ENCODE peak calls at places on chromosome X, in four cellular contexts. S is astrocyte of the cerebellum, P is psoas muscle, L is A673. F is an unnamed sample.
A peak's percentile ranks its signal among the peaks of the same experiment; 100 is the strongest.

GRCh38 chrX:43898406-43898805 is 16.2 kb upstream of the MAOB start:
- DNase-seq in P (peak; percentile 18), S (no peak), L (no peak), F (no peak)

GRCh38 chrX:119488749-119489148 is 20.5 kb downstream of the SLC25A5 start:
- DNase-seq in P (peak; percentile 25), S (no peak), L (peak; percentile 58), F (no peak)

GRCh38 chrX:109952050-109952449 is 50.9 kb upstream of the TMEM164 start:
- DNase-seq in P (no peak), S (no peak), L (no peak), F (no peak)

GRCh38 chrX:71228063-71228642 is 5.1 kb downstream of the GJB1 start:
- DNase-seq in S (no peak), P (no peak), L (no peak), F (no peak)

GRCh38 chrX:131792356-131792749 is 230.7 kb upstream of the STK26 start:
- DNase-seq in S (peak; percentile 92), L (peak; percentile 90), P (peak; percentile 82), F (no peak)

GRCh38 chrX:2267890-2268289 is 232.9 kb downstream of the DHRSX start:
- DNase-seq in S (no peak), P (no peak), L (no peak), F (no peak)

GRCh38 chrX:47232803-47233332 is at the start of gene USP11:
- DNase-seq in P (peak; percentile 46), L (peak; percentile 75), S (peak; percentile 6), F (no peak)

GRCh38 chrX:151870603-151871002 is 42.1 kb upstream of the MAGEA4 start:
- DNase-seq in L (no peak), S (peak; percentile 57), P (no peak), F (peak; percentile 13)

GRCh38 chrX:45596190-45596808 is 395.6 kb upstream of the DIPK2B start:
- DNase-seq in L (no peak), P (no peak), S (no peak), F (no peak)

GRCh38 chrX:644304-645023 is 13.9 kb downstream of the SHOX start:
- DNase-seq in S (no peak), L (no peak), P (no peak), F (no peak)

GRCh38 chrX:130091976-130092522 is 18.2 kb downstream of the ELF4 start:
- DNase-seq in S (no peak), L (no peak), P (peak; percentile 50), F (no peak)

GRCh38 chrX:87517571-87518141 is at the start of gene KLHL4:
- DNase-seq in P (no peak), S (peak; percentile 89), L (peak; percentile 3), F (peak; percentile 39)

GRCh38 chrX:110462957-110463356 is 104.3 kb downstream of the RTL9 start:
- DNase-seq in P (no peak), S (no peak), L (no peak), F (no peak)

GRCh38 chrX:113741744-113742143 is 842.1 kb upstream of the HTR2C start:
- DNase-seq in P (no peak), S (peak; percentile 1), L (peak; percentile 19), F (no peak)

DNA sequence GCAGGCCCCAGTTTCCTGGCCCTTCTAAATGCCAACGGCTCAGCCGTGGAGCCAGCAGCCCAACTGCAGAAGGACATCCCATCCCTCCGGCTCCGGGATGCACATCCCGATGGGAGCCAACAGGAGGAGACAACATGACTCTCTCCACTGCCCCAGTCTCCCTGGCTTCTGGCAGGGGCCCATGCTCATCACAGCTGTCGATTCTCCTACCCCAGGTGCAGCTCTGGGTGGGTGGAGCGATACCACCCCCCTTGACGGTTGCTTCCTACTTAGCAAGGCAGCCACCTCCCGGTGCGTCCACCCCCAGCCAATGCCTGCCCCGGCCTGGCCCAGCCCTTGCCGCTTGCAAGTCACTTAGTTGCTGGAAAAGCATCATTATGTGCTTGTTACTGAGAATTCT is 19.5 kb downstream of the ZNF275 start:
- DNase-seq in S (no peak), P (no peak), L (no peak), F (no peak)
- TF ChIP-seq CTCF in S (no peak), P (no peak), L (no peak), F (no peak)

GRCh38 chrX:153794018-153794896 is at the start of the genes IDH3G and SSR4:
- DNase-seq in P (peak; percentile 93), S (peak; percentile 83), L (peak; percentile 95), F (peak; percentile 30)
- TF ChIP-seq CTCF in P (peak; percentile 25), S (no peak), L (no peak), F (no peak)

GRCh38 chrX:80285131-80285773 is 135.0 kb upstream of the TENT5D start:
- DNase-seq in P (no peak), L (peak; percentile 67), S (no peak), F (peak; percentile 22)

GRCh38 chrX:80282535-80282934 is 137.7 kb upstream of the TENT5D start:
- DNase-seq in L (peak; percentile 1), P (no peak), S (no peak), F (no peak)
- TF ChIP-seq CTCF in L (peak; percentile 49), P (no peak), S (no peak), F (no peak)

GRCh38 chrX:74422576-74423288 is 1.4 kb downstream of the SLC16A2 start:
- DNase-seq in L (peak; percentile 45), P (peak; percentile 61), S (peak; percentile 16), F (no peak)
- TF ChIP-seq CTCF in L (no peak), P (no peak), S (peak; percentile 26), F (peak; percentile 37)

DNA sequence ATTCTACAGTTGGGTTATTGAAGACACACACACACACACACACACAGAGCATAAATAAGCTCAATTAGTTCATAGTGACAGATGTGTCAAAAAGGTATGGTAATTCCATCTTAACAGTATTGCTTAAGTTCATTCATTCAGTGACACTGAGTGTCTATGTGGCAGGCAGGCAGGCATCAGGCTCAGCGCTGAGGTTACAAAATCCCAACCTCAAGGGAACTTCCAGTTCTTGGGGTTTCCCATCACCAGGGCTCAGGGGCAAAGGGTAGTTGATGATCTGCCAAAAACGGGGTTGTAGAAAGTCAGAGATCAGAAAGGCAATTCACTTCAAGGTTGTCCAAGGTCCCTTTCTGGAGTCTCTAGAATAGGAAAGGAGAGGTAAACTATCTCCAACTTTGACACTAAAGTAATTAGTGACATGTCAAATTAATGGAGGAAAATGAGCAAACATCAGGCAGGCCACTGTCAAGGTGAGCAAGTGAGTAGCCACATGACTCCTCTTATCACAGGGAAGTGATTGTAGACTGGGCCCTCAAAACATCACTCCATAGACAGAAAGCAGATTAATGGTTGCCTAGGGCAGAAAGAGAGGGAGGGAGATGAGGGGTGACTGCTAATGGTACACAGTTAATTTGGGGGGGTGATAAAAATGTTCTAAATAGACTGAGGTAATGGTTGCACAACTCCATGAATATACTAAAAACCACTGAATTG is 41.8 kb downstream of the GPC4 start:
- DNase-seq in P (no peak), S (no peak), L (no peak), F (no peak)
- TF ChIP-seq CTCF in P (no peak), S (no peak), L (no peak), F (no peak)

GRCh38 chrX:18769812-18770573 is 62.5 kb downstream of the PPEF1 start:
- DNase-seq in P (no peak), L (no peak), S (no peak), F (no peak)
- TF ChIP-seq CTCF in P (peak; percentile 15), L (no peak), S (no peak), F (no peak)

GRCh38 chrX:137930562-137930961 is 364.6 kb downstream of the ZIC3 start:
- DNase-seq in S (no peak), L (no peak), P (no peak), F (no peak)

GRCh38 chrX:137929951-137930350 is 364.0 kb downstream of the ZIC3 start:
- DNase-seq in S (no peak), P (no peak), L (no peak), F (no peak)

GRCh38 chrX:137926090-137926489 is 360.2 kb downstream of the ZIC3 start:
- DNase-seq in L (peak; percentile 47), S (peak; percentile 13), P (no peak), F (no peak)
- TF ChIP-seq CTCF in L (peak; percentile 65), S (peak; percentile 65), P (peak; percentile 17), F (peak; percentile 8)

GRCh38 chrX:150148749-150149672 is 210.7 kb upstream of the EOLA2 start:
- DNase-seq in S (no peak), P (no peak), L (no peak), F (no peak)

GRCh38 chrX:150150780-150151125 is 212.4 kb upstream of the MAMLD1 start:
- DNase-seq in L (no peak), P (no peak), S (no peak), F (no peak)

GRCh38 chrX:150150081-150150779 is 211.9 kb upstream of the EOLA2 start:
- DNase-seq in L (no peak), P (no peak), S (no peak), F (no peak)

GRCh38 chrX:150143721-150144440 is 205.6 kb upstream of the EOLA2 start:
- DNase-seq in S (no peak), P (no peak), L (no peak), F (no peak)

GRCh38 chrX:150146271-150146888 is 208.1 kb upstream of the EOLA2 start:
- DNase-seq in L (no peak), P (no peak), S (no peak), F (no peak)
- TF ChIP-seq CTCF in L (no peak), P (no peak), S (no peak), F (peak; percentile 29)

GRCh38 chrX:102085706-102086105 is 39.8 kb upstream of the TCEAL2 start:
- DNase-seq in L (peak; percentile 25), P (no peak), S (no peak), F (no peak)
- TF ChIP-seq CTCF in L (peak; percentile 35), P (no peak), S (no peak), F (no peak)

F was measured in epithelial cell of proximal tubule.